ENCODE peak calls at places on chromosomes 4 and X, in six cellular contexts. V is H9, H is IMR-90, R is H1, B is trophoblast cell, U is neuronal stem cell. L is an unnamed sample.

GRCh38 chr4:6471303-6472007 is 959 bp downstream of the PPP2R2C start:
- DNase-seq in V (peak; percentile 41), R (peak; percentile 49), B (no peak), U (no peak), H (no peak), L (peak; percentile 6)

GRCh38 chr4:165210566-165210965 is 3.2 kb downstream of the KLHL2 start:
- DNase-seq in H (no peak), V (no peak), R (no peak), B (peak; percentile 36), U (no peak), L (no peak)

GRCh38 chrX:86910602-86911311 is 606.8 kb upstream of the KLHL4 start:
- DNase-seq in U (no peak), V (no peak), H (no peak), R (no peak), B (no peak), L (no peak)

GRCh38 chrX:132740316-132741123 is 217.9 kb downstream of the HS6ST2 start:
- DNase-seq in B (peak; percentile 37), H (no peak), V (no peak), U (peak; percentile 74), R (no peak), L (peak; percentile 12)

GRCh38 chr4:140250989-140251552 is 97.1 kb upstream of the MAML3 start:
- DNase-seq in V (no peak), U (no peak), H (no peak), B (peak; percentile 91), R (no peak), L (peak; percentile 52)

GRCh38 chr4:103318327-103318726 is 120.2 kb upstream of the CENPE start:
- DNase-seq in B (no peak), R (no peak), V (no peak), U (no peak), H (no peak), L (no peak)

GRCh38 chr4:24742773-24743676 is 52.3 kb upstream of the SOD3 start:
- DNase-seq in B (peak; percentile 78), R (no peak), V (no peak), H (no peak), U (no peak), L (no peak)

GRCh38 chr4:18698119-18698883 is 676.7 kb upstream of the LCORL start:
- DNase-seq in R (no peak), H (no peak), B (no peak), V (no peak), U (no peak), L (no peak)

GRCh38 chrX:15310117-15310516 is 5.3 kb downstream of the ASB11 start:
- DNase-seq in V (no peak), R (no peak), U (no peak), B (no peak), H (peak; percentile 6), L (peak; percentile 54)

GRCh38 chr4:156633846-156634245 is 337.8 kb downstream of the PDGFC start:
- DNase-seq in V (no peak), H (no peak), R (no peak), U (no peak), B (no peak), L (no peak)

GRCh38 chr4:88033309-88033708 is 25.9 kb downstream of the PKD2 start:
- DNase-seq in B (peak; percentile 86), R (no peak), H (peak; percentile 72), U (peak; percentile 35), V (no peak), L (peak; percentile 76)

GRCh38 chr4:149409186-149410056 is 406.2 kb downstream of the IQCM start:
- DNase-seq in U (no peak), V (no peak), B (no peak), R (no peak), H (peak; percentile 38), L (peak; percentile 14)

GRCh38 chr4:180828455-180829018 is 1414.7 kb upstream of the TENM3 start:
- DNase-seq in B (peak; percentile 72), R (no peak), U (peak; percentile 40), H (peak; percentile 83), V (no peak), L (peak; percentile 57)

GRCh38 chrX:72358313-72358712 is 52.6 kb upstream of the CITED1 start:
- DNase-seq in R (no peak), H (peak; percentile 33), V (no peak), B (no peak), U (no peak), L (peak; percentile 15)

GRCh38 chr4:72857787-72858186 is 211.7 kb downstream of the COX18 start:
- DNase-seq in B (peak; percentile 15), U (no peak), V (no peak), R (no peak), H (no peak), L (no peak)

GRCh38 chrX:153582896-153583295 is 16.0 kb downstream of the CCNQ start:
- DNase-seq in B (peak; percentile 23), H (peak; percentile 37), V (no peak), R (no peak), U (no peak), L (peak; percentile 34)

GRCh38 chr4:140861359-140862181 is 105.4 kb upstream of the TBC1D9 start:
- DNase-seq in U (peak; percentile 62), V (peak; percentile 45), B (peak; percentile 88), R (peak; percentile 58), H (peak; percentile 91), L (peak; percentile 83)

GRCh38 chrX:16665089-16665488 is 15.1 kb downstream of the S100G start:
- DNase-seq in U (no peak), H (peak; percentile 81), B (no peak), V (no peak), R (no peak), L (peak; percentile 60)

GRCh38 chrX:16662402-16662801 is 12.4 kb downstream of the S100G start:
- DNase-seq in R (no peak), V (no peak), B (no peak), H (no peak), U (no peak), L (no peak)

GRCh38 chrX:16664059-16664458 is 14.1 kb downstream of the S100G start:
- DNase-seq in B (no peak), V (no peak), R (no peak), H (peak; percentile 67), U (no peak), L (peak; percentile 25)

GRCh38 chrX:16666541-16666940 is 16.6 kb downstream of the S100G start:
- DNase-seq in R (no peak), V (no peak), H (peak; percentile 61), B (peak; percentile 76), U (no peak), L (peak; percentile 23)

DNA sequence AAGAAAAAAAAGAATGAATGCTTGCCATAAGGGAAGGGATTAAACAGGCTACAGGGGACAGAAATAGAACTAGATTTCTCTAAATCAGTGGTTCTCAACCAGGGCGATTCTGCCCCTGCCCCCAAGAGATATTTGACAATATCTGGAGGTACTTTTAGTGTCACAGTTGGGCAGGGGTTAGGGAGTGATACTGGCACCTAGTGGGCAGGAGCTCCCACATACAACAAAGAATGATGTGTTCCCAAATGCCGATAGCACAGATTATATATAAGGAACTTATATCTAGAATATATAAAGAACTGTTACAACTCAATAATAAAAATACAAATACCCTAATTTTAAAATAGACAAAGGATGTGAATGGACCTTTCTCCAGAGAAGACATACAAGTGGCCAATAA is 14.7 kb downstream of the S100G start:
- DNase-seq in H (no peak), V (no peak), U (no peak), R (no peak), B (no peak), L (no peak)
- H4K91ac ChIP-seq in H (peak overlapping the region; percentile 93), V (no peak overlapping the region), U (no peak overlapping the region), R (no peak overlapping the region), B (no peak overlapping the region), L (no peak overlapping the region)

DNA sequence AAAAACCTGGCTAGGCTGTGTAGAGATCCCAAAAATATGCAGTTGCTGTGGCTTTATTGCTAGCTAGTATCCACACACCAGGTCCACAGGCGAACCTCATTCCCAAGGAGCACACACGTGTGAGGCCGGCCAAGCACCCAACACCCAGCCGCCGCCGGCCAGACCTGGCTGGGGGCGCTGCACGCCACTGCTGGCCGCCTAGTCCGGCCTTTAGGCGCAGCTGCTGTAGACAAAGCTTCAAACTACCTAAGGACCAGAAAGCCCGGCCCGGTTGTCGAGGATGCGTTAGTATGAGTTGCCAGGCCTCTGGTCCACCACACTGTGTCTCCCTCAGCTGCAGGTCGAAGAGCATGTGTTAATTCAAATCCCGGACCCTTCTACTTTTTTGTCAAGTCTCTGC is 3.1 kb downstream of the POU3F4 start:
- DNase-seq in U (no peak), R (peak; percentile 49), V (peak; percentile 60), H (no peak), B (no peak), L (no peak)
- H4K91ac ChIP-seq in U (no peak overlapping the region), R (no peak overlapping the region), V (no peak overlapping the region), H (no peak overlapping the region), B (no peak overlapping the region), L (no peak overlapping the region)

GRCh38 chr4:56084849-56085248 is 136.1 kb downstream of the CEP135 start:
- DNase-seq in H (no peak), U (no peak), B (no peak), V (no peak), R (no peak), L (no peak)

GRCh38 chr4:56082809-56083208 is 134.1 kb downstream of the CEP135 start:
- DNase-seq in V (no peak), R (no peak), U (no peak), H (no peak), B (no peak), L (no peak)

GRCh38 chr4:56086561-56086960 is 137.8 kb downstream of the CEP135 start:
- DNase-seq in B (peak; percentile 4), U (no peak), V (no peak), H (no peak), R (no peak), L (no peak)

GRCh38 chr4:56080384-56080783 is 131.6 kb downstream of the CEP135 start:
- DNase-seq in V (no peak), U (no peak), R (no peak), H (no peak), B (no peak), L (peak; percentile 6)

GRCh38 chr4:56086073-56086521 is 137.4 kb downstream of the CEP135 start:
- DNase-seq in B (peak; percentile 12), H (no peak), U (no peak), V (peak; percentile 42), R (no peak), L (peak; percentile 4)
- H4K91ac ChIP-seq in B (no peak overlapping the region), H (no peak overlapping the region), U (no peak overlapping the region), V (no peak overlapping the region), R (no peak overlapping the region), L (no peak overlapping the region)

DNA sequence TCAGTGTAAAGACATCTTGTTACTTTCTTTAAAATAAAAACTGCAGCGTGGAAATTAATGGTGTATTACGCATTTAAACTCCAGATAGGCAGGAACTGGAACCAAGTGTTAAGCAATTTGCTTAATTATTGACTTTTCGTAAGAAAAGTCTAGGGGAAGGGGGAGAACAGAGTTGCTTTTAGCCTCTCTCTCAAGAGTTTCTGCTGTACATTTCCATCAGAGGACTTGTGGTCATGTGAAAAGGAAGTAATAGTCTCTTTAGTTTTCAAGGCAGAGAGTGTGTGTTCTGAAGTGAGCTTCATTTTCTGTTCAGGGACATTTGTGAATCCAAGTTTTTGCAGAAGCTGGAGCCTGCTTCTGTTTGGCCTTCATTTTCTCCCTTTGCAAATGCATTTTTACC is 127.2 kb downstream of the UBE2K start:
- DNase-seq in U (no peak), B (no peak), H (no peak), V (no peak), R (no peak), L (no peak)
- H4K91ac ChIP-seq in U (no peak overlapping the region), B (no peak overlapping the region), H (no peak overlapping the region), V (no peak overlapping the region), R (no peak overlapping the region), L (no peak overlapping the region)

L was measured in mesenchymal stem cell.